ENCODE peak calls at places on chromosomes 6 and 20, in six cellular contexts. E, K, Q, Y, L and U are unnamed samples.

GRCh38 chr6:105879902-105880547 is 206.1 kb upstream of the PRDM1 start:
- DNase-seq in K (peak; percentile 33), Q (no peak), Y (peak; percentile 31), L (peak; percentile 73), E (no peak), U (peak; percentile 41)

GRCh38 chr6:12051861-12052368 is 39.8 kb downstream of the HIVEP1 start:
- DNase-seq in K (peak; percentile 92), Q (no peak), L (no peak), Y (peak; percentile 40), E (no peak), U (no peak)

GRCh38 chr20:25399038-25399430 is 8.4 kb upstream of the ABHD12 start:
- DNase-seq in Q (peak; percentile 81), Y (peak; percentile 19), K (no peak), E (no peak), L (no peak), U (no peak)

GRCh38 chr6:53410508-53411258 is 61.9 kb upstream of the ELOVL5 start:
- DNase-seq in Y (peak; percentile 29), L (no peak), E (no peak), K (peak; percentile 37), Q (peak; percentile 39), U (no peak)

GRCh38 chr20:31569163-31570020 is 35.7 kb upstream of the ID1 start:
- DNase-seq in K (no peak), Y (peak; percentile 64), E (no peak), Q (peak; percentile 64), L (peak; percentile 70), U (peak; percentile 39)

GRCh38 chr6:165439928-165440554 is 130.6 kb upstream of the C6orf118 start:
- DNase-seq in Y (no peak), L (no peak), E (no peak), K (no peak), Q (peak; percentile 69), U (no peak)

GRCh38 chr6:12527339-12527738 is 189.2 kb upstream of the PHACTR1 start:
- DNase-seq in Q (no peak), Y (no peak), K (no peak), L (no peak), E (no peak), U (no peak)

GRCh38 chr6:137933696-137934095 is 66.6 kb downstream of the TNFAIP3 start:
- DNase-seq in L (peak; percentile 82), Y (no peak), E (no peak), K (no peak), Q (no peak), U (no peak)

GRCh38 chr6:7471171-7471570 is 70.3 kb upstream of the DSP start:
- DNase-seq in L (no peak), Y (no peak), Q (no peak), E (no peak), K (no peak), U (no peak)

GRCh38 chr6:53398541-53399344 is 50.0 kb upstream of the ELOVL5 start:
- DNase-seq in K (no peak), Y (no peak), E (no peak), L (no peak), Q (peak; percentile 16), U (no peak)

GRCh38 chr6:131761061-131761761 is 46.6 kb upstream of the ENPP1 start:
- DNase-seq in L (no peak), Q (no peak), K (no peak), E (no peak), Y (no peak), U (no peak)

GRCh38 chr6:54107470-54107869 is 3.8 kb upstream of the MLIP start:
- DNase-seq in K (no peak), Q (no peak), E (no peak), Y (no peak), L (no peak), U (no peak)

GRCh38 chr6:57303931-57304681 is 13.3 kb upstream of the PRIM2 start:
- DNase-seq in E (no peak), Q (no peak), K (no peak), Y (no peak), L (no peak), U (no peak)

GRCh38 chr6:116945809-116946208 is 68.8 kb downstream of the RFX6 start:
- DNase-seq in Q (no peak), E (no peak), K (no peak), Y (no peak), L (no peak), U (no peak)

GRCh38 chr6:117156701-117157100 is 108.7 kb upstream of the VGLL2 start:
- DNase-seq in L (no peak), K (no peak), Q (no peak), E (no peak), Y (no peak), U (no peak)

GRCh38 chr6:47146426-47147174 is 104.5 kb upstream of the ADGRF1 start:
- DNase-seq in Q (no peak), L (no peak), Y (no peak), K (no peak), E (no peak), U (no peak)

GRCh38 chr6:137236581-137237355 is 17.6 kb upstream of the IFNGR1 start:
- DNase-seq in Y (no peak), L (no peak), K (no peak), Q (no peak), E (no peak), U (no peak)

GRCh38 chr6:25414168-25414567 is 135.0 kb downstream of the CARMIL1 start:
- DNase-seq in Q (no peak), K (no peak), Y (no peak), E (no peak), L (no peak), U (no peak)

GRCh38 chr6:16503919-16504554 is 257.2 kb downstream of the ATXN1 start:
- DNase-seq in E (no peak), Y (peak; percentile 23), L (no peak), K (peak; percentile 92), Q (no peak), U (no peak)

GRCh38 chr6:20160541-20161283 is 51.6 kb downstream of the MBOAT1 start:
- DNase-seq in L (no peak), E (no peak), K (no peak), Y (no peak), Q (no peak), U (no peak)

GRCh38 chr6:35449287-35449881 is 2.8 kb upstream of the FANCE start:
- DNase-seq in Q (peak; percentile 60), Y (no peak), E (no peak), L (no peak), K (no peak), U (no peak)

GRCh38 chr6:29301401-29301800 is at the start of gene OR14J1:
- DNase-seq in L (no peak), E (no peak), Y (no peak), K (no peak), Q (no peak), U (no peak)

GRCh38 chr20:8156603-8157079 is 24.6 kb downstream of the PLCB1 start:
- DNase-seq in E (no peak), Y (no peak), Q (peak; percentile 52), K (peak; percentile 23), L (no peak), U (no peak)
- TF ChIP-seq EP300 in E (no peak), Y (no peak), Q (peak; percentile 25), K (peak; percentile 65), L (no peak), U (no peak)

DNA sequence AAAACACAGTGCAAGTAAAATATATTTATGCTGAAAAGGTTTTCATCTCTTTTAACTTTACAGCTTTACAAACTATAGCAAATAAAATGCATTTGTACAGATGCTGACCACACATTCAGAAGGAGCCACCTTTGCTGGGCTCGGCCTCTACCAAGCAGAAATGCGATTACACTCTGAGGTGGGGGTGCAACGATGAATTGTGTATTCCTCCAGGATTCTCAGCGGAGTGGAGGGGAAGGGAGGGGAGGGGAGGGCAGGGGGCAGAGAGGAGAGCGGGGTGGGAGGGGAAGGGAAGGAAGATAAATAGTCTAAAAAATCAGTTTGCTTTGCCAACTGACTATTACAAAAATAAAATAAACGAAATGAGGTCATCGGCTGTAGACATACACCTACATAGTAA is 90.3 kb downstream of the TAF4 start:
- DNase-seq in K (no peak), Q (no peak), L (no peak), Y (no peak), E (no peak), U (no peak)
- TF ChIP-seq EP300 in K (no peak), Q (no peak), L (no peak), Y (no peak), E (no peak), U (no peak)

DNA sequence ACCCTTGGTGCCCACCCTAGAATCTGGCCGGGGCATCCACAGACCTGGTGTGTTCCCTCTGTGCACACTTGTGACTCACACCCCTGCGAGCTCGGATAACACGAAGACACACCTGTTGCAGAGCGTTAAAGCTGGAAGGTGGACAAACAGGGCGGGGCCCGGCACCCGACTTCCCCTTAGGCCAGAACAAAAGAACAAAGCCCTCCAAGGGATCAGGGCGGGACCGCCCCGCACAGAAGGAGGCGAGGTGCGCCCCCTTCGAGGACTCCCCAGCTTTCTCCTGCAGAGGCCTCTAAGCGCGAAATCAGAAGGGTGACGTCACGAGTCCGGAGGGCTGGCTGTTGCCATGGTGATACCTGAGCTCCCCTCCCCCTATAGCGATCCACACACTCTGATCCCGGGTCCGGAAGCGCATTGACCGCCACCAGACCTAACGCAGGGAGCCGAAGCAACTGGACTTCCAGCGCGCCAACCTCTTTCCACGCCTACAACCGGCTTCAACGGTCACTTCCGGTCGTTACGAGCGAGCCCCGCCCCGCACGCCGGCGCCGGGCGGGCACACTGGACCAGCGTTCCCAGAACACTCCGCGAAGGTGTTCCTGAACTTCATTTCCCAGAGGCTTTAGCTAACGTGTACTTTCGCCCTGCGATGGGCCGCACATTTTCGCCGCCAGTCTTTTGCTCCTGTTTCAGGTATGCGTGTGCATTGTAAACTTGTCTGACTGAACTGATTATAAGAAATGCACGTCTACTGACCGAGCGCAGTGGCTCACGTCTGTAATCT is at the start of gene ZNF184:
- DNase-seq in K (peak; percentile 89), Q (peak; percentile 98), Y (peak; percentile 97), L (peak; percentile 98), E (peak; percentile 95), U (peak; percentile 88)
- TF ChIP-seq EP300 in K (peak; percentile 7), Q (no peak), Y (no peak), L (peak; percentile 8), E (no peak), U (peak; percentile 94)

GRCh38 chr6:168126566-168127383 is 47.8 kb upstream of the FRMD1 start:
- DNase-seq in K (no peak), Q (no peak), Y (no peak), E (no peak), L (peak; percentile 50), U (no peak)

GRCh38 chr6:168125429-168126001 is 46.5 kb upstream of the FRMD1 start:
- DNase-seq in E (no peak), L (peak; percentile 45), Y (no peak), Q (no peak), K (no peak), U (no peak)

GRCh38 chr6:168128006-168128630 is 49.1 kb upstream of the FRMD1 start:
- DNase-seq in L (peak; percentile 49), K (no peak), E (no peak), Q (no peak), Y (no peak), U (no peak)

GRCh38 chr6:168128631-168129291 is 49.7 kb upstream of the FRMD1 start:
- DNase-seq in Y (no peak), Q (no peak), E (no peak), L (peak; percentile 28), K (no peak), U (no peak)

DNA sequence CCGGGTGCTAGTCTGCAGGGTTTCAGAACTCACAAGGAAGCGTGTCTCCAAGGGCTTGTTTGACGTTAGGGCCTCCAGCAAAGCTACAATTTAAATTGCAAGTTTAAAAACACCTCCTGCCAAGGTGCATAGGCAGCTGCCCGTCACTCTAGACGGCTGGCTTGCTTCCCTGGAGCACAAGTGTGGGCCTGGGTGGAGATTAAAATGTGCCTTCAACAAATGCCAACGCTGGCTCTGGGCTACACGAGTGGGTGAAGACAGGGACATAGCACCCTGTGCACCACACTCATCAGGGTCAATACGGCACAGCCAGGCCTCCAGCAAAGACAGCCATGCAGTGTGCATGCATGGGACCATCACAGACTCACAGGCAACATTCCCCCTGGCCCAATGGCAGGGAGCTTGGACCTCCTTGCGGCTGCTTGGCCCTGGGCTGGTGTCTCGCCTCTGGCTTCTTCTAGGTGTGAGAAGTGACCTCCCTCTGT is 48.4 kb upstream of the FRMD1 start:
- DNase-seq in E (no peak), K (no peak), Q (no peak), Y (no peak), L (peak; percentile 40), U (peak; percentile 3)
- TF ChIP-seq EP300 in E (no peak), K (no peak), Q (no peak), Y (no peak), L (no peak), U (no peak)